ENCODE peak calls at places on chromosomes 13 and 19, in four cellular contexts. L is mammary epithelial cell, K is HCT116, D is GM23248. C is an unnamed sample. For H3K4me1, the result is how much of the 10 kb centered on the place peaks cover.

GRCh38 chr19:34480971-34481821 is at the start of gene WTIP:
- DNase-seq in L (peak), K (peak), D (peak), C (peak)

GRCh38 chr19:38392707-38393308 is 4.3 kb downstream of the SPRED3 start:
- DNase-seq in L (peak), K (no peak), D (peak), C (no peak)

GRCh38 chr19:52533901-52534300 is 6.4 kb downstream of the ZNF808 start:
- DNase-seq in L (no peak), K (no peak), D (no peak), C (no peak)

GRCh38 chr13:64274481-64275217 is 2859.0 kb upstream of the PCDH20 start:
- DNase-seq in L (no peak), K (no peak), D (no peak), C (no peak)

GRCh38 chr13:102580552-102581169 is 16.1 kb upstream of the TPP2 start:
- DNase-seq in L (peak), K (peak), D (peak), C (peak)

GRCh38 chr19:30530751-30531150 is 158.6 kb downstream of the ZNF536 start:
- DNase-seq in L (no peak), K (no peak), D (no peak), C (no peak)

GRCh38 chr19:56725829-56726424 is 54.4 kb upstream of the ZNF835 start:
- DNase-seq in L (no peak), K (no peak), D (peak), C (no peak)

GRCh38 chr13:20118268-20119140 is 42.3 kb downstream of the GJA3 start:
- DNase-seq in L (no peak), K (no peak), D (peak), C (peak)

GRCh38 chr13:46507978-46508377 is 45.0 kb upstream of the LRCH1 start:
- DNase-seq in L (no peak), K (no peak), D (no peak), C (no peak)

GRCh38 chr19:6020166-6020967 is 42.4 kb upstream of the RANBP3 start:
- DNase-seq in L (no peak), K (no peak), D (no peak), C (no peak)

GRCh38 chr13:102667023-102667422 is 27.8 kb downstream of the METTL21C start:
- DNase-seq in L (no peak), K (no peak), D (no peak), C (no peak)

GRCh38 chr13:48264052-48264451 is 31.0 kb downstream of the ITM2B start:
- DNase-seq in L (no peak), K (no peak), D (no peak), C (no peak)

GRCh38 chr13:62300021-62300420 is 884.4 kb upstream of the PCDH20 start:
- DNase-seq in L (no peak), K (no peak), D (no peak), C (no peak)

GRCh38 chr19:43078311-43078710 is 4.2 kb downstream of the PSG2 start:
- DNase-seq in L (peak), K (no peak), D (peak), C (no peak)

GRCh38 chr13:95378603-95379002 is 77.4 kb upstream of the ABCC4 start:
- DNase-seq in L (no peak), K (no peak), D (no peak), C (no peak)

GRCh38 chr19:11267316-11268085 is 5.2 kb upstream of the DOCK6 start:
- DNase-seq in L (no peak), K (no peak), D (no peak), C (no peak)

GRCh38 chr13:97239943-97240788 is 18.0 kb downstream of the MBNL2 start:
- DNase-seq in L (no peak), K (no peak), D (no peak), C (no peak)

GRCh38 chr13:109790951-109791605 is 4.7 kb upstream of the IRS2 start:
- DNase-seq in L (peak), K (no peak), D (peak), C (peak)

GRCh38 chr13:23985846-23986245 is 88.5 kb upstream of the C1QTNF9B start:
- DNase-seq in L (no peak), K (no peak), D (no peak), C (no peak)

GRCh38 chr19:10891360-10892108 is 20.2 kb downstream of the CARM1 start:
- DNase-seq in L (peak), K (no peak), D (no peak), C (no peak)

GRCh38 chr19:5832049-5832448 is 7.5 kb downstream of the FUT6 start:
- DNase-seq in L (no peak), K (no peak), D (no peak), C (no peak)

GRCh38 chr13:33992891-33993336 is 175.0 kb downstream of the RFC3 start:
- DNase-seq in L (no peak), K (no peak), D (no peak), C (no peak)

GRCh38 chr13:44508562-44509062 is 67.5 kb downstream of the TSC22D1 start:
- DNase-seq in L (no peak), K (no peak), D (no peak), C (no peak)

GRCh38 chr19:37966211-37967072 is 59.4 kb downstream of the SIPA1L3 start:
- DNase-seq in L (peak), K (no peak), D (no peak), C (no peak)

GRCh38 chr19:45130888-45131615 is 29.7 kb downstream of the NKPD1 start:
- DNase-seq in L (peak), K (peak), D (peak), C (no peak)

GRCh38 chr13:56393549-56393948 is 747.2 kb upstream of the PRR20A start:
- DNase-seq in L (no peak), K (no peak), D (no peak), C (no peak)

GRCh38 chr13:93814658-93815057 is 588.1 kb downstream of the GPC6 start:
- DNase-seq in L (no peak), K (no peak), D (no peak), C (no peak)

GRCh38 chr13:30882996-30883766 is 22.9 kb upstream of the MEDAG start:
- DNase-seq in L (no peak), K (no peak), D (no peak), C (no peak)

GRCh38 chr13:44734204-44734707 is 158.1 kb upstream of the TSC22D1 start:
- DNase-seq in L (peak), K (no peak), D (peak), C (no peak)

GRCh38 chr13:29532136-29532535 is 63.4 kb downstream of the SLC7A1 start:
- DNase-seq in L (no peak), K (no peak), D (peak), C (no peak)

GRCh38 chr19:19111138-19111835 is 27.0 kb downstream of the TMEM161A start:
- DNase-seq in L (no peak), K (no peak), D (no peak), C (peak)

GRCh38 chr13:64855506-64855905 is 2374.6 kb downstream of the PCDH9 start:
- DNase-seq in L (no peak), K (no peak), D (peak), C (no peak)

GRCh38 chr13:32060319-32060924 is 28.8 kb downstream of the FRY start:
- DNase-seq in L (no peak), K (no peak), D (no peak), C (peak)

GRCh38 chr13:48891586-48891985 is 84.1 kb upstream of the FNDC3A start:
- DNase-seq in L (peak), K (peak), D (peak), C (no peak)

GRCh38 chr13:41547253-41548000 is 90.1 kb downstream of the RGCC start:
- DNase-seq in L (no peak), K (no peak), D (peak), C (peak)

GRCh38 chr13:99086149-99086868 is 108.4 kb upstream of the DOCK9 start:
- DNase-seq in L (peak), K (no peak), D (peak), C (peak)

GRCh38 chr13:107035186-107035585 is 467.2 kb upstream of the ARGLU1 start:
- DNase-seq in L (no peak), K (no peak), D (no peak), C (no peak)

GRCh38 chr19:18558595-18558994 is 925 bp downstream of the KXD1 start:
- DNase-seq in L (no peak), K (no peak), D (peak), C (no peak)

DNA sequence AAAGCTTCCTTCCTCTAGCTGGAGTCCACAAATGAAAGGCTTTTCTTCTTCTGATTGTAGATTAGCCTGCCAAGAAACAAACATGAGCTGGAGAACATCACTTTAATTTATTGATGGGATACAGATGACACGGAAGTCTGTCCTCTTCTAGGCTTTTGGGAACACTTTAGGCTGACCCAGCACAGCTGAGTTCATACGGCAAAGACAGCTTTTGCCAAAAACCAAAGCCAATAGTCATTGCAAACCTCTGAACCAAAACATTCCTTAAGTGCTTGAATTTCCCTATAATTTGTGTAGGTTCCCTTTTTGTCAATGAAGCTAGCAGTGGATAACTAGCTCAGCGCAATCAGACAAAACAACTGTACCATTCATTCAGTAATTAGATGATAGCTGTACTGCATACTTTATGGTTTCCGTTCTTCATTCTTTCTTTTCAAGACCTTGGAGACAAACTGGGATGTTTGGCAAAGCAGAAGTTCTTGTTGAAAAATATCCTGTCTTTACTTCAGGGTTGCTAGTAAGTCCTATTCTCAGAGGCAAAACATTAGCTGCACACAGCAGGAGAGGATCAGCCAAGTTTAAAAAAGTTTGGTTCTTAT is 95.7 kb upstream of the SPRY2 start:
- DNase-seq in L (no peak), K (no peak), D (no peak), C (no peak)
- H3K9ac ChIP-seq in L (no peak), K (no peak), D (no peak), C (no peak)

DNA sequence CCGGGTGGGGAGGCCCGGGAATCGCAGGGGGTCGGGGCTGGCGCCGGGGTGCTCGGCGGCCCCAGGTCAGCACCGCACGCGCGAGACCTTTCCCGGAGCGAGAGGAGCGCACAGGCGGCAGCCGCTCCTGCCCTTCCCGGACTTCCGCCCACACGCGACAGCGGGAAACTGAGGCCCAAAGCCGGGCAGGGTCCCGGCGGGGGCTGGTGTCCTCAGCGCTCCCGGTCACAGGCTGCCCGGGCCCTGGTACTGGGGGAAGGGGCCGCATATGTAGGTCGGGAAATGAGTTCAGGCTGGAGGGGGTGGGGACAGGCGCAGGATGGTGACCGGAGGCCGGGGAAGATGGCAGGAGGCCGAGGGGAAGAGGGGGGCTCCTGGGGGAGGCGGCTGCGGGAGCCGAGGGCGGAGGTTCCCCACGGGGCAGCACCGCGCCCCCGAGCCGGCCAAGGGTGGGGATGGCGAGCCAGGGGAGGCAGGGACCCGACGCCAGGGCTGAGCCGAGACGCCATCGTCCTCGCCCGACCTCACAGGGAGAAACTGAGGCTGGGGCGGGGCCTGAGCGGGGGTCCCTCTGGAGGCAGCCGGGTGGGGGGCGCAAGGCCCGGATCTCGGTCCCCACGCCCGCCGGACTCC is 662 bp downstream of the CBARP start:
- DNase-seq in L (no peak), K (no peak), D (peak), C (peak)
- H3K4me1 ChIP-seq in L (under half), K (half or more), D (under half), C (under half)

DNA sequence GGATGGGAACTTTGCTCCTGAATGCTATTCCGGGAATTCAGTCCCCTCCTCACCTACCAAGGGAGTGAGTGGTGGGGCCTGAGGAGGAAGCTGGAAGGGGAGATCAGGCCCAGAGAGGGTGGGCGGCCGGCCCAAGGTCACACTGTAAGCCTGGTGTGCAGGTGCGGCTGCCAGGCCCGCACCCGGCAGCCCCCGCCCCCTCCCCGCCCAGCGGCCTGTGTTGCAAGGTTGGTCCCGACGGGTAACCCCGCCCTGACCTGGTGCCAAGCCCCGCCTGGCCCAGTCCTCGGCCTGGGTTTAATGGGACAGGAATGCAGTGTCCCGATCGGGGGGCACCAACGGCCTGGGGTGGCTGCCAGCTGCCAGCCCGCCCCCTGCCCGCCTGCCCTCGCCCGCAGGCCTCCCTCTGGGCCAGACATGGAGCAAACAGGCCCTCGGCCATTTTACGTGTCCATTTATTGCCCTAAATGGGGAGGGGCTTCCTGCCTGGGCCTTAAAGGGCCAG is 5.5 kb downstream of the ZBTB7A start:
- DNase-seq in L (peak), K (no peak), D (peak), C (no peak)
- H3K9ac ChIP-seq in L (no peak), K (peak), D (peak), C (no peak)

GRCh38 chr13:113489171-113489548 is 1.4 kb downstream of the DCUN1D2 start:
- DNase-seq in L (peak), K (no peak), D (no peak), C (peak)
- H3K4me1 ChIP-seq in L (under half), K (under half), D (under half), C (under half)

GRCh38 chr19:12766051-12766521 is 9.3 kb downstream of the HOOK2 start:
- DNase-seq in L (peak), K (no peak), D (peak), C (peak)
- H3K9ac ChIP-seq in L (no peak), K (peak), D (peak), C (peak)

GRCh38 chr19:49918089-49918488 is 10.9 kb upstream of the ATF5 start:
- DNase-seq in L (no peak), K (no peak), D (no peak), C (no peak)
- H3K4me1 ChIP-seq in L (under half), K (under half), D (under half), C (under half)

GRCh38 chr13:36142735-36143134 is 11.6 kb upstream of the DCLK1 start:
- DNase-seq in L (no peak), K (no peak), D (no peak), C (no peak)
- H3K9ac ChIP-seq in L (no peak), K (no peak), D (no peak), C (no peak)

GRCh38 chr13:114311908-114312307 is 2.4 kb upstream of the CHAMP1 start:
- DNase-seq in L (no peak), K (no peak), D (peak), C (no peak)
- H3K4me1 ChIP-seq in L (under half), K (under half), D (under half), C (under half)

GRCh38 chr19:2458054-2458453 is 1.3 kb upstream of the LMNB2 start:
- DNase-seq in L (no peak), K (no peak), D (no peak), C (no peak)

GRCh38 chr19:2460245-2460644 is 3.5 kb upstream of the LMNB2 start:
- DNase-seq in L (no peak), K (no peak), D (no peak), C (no peak)

GRCh38 chr19:2462635-2463421 is 6.1 kb upstream of the LMNB2 start:
- DNase-seq in L (peak), K (peak), D (peak), C (peak)

GRCh38 chr19:2464389-2464788 is 7.6 kb upstream of the LMNB2 start:
- DNase-seq in L (no peak), K (no peak), D (no peak), C (peak)

GRCh38 chr19:2461751-2462634 is 5.2 kb upstream of the LMNB2 start:
- DNase-seq in L (peak), K (peak), D (peak), C (peak)
- H3K9ac ChIP-seq in L (peak), K (peak), D (peak), C (peak)

DNA sequence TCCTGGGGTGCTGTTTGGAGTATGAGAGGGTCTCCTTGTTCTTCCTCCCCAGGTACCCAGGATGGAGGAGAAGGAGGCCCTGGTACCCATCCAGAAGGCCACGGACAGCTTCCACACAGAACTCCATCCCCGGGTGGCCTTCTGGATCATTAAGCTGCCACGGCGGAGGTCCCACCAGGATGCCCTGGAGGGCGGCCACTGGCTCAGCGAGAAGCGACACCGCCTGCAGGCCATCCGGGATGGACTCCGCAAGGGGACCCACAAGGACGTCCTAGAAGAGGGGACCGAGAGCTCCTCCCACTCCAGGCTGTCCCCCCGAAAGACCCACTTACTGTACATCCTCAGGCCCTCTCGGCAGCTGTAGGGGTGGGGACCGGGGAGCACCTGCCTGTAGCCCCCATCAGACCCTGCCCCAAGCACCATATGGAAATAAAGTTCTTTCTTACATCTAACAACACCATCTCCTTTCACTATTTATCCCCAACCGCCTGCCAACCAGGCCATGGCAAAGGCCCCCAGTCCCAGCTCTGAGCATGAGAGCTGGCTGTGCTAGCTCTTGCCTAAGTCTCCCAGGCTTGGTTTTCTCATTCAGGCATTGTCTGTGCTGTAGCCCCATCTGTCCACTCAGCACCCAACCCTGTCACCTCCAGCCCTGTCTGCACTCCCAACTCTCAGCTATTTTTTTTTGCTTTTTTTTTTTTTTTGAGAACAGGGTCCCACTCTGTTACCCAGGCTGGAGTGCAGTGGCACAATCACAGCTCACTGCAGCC is 11.2 kb downstream of the DKKL1 start:
- DNase-seq in L (no peak), K (no peak), D (no peak), C (no peak)
- H3K4me1 ChIP-seq in L (under half), K (under half), D (under half), C (under half)

C was measured in endodermal cell.